ENCODE peak calls at places on chromosomes 16 and 17, in ten cellular contexts. L, G, V, E, H, T, B, F, I and S are unnamed samples.

GRCh38 chr16:87345721-87346424 is 28.7 kb upstream of the C16orf95 start:
- DNase-seq in F (no peak), E (no peak), I (no peak), T (no peak), G (no peak), H (no peak), V (no peak), B (no peak), L (no peak), S (no peak)

GRCh38 chr17:64131606-64132270 is 1.8 kb upstream of the ERN1 start:
- DNase-seq in G (no peak), H (no peak), B (no peak), T (no peak), L (no peak), F (no peak), E (no peak), I (peak; percentile 76), V (no peak), S (no peak)

GRCh38 chr17:32123782-32124181 is 18.5 kb upstream of the RHOT1 start:
- DNase-seq in B (no peak), V (no peak), G (no peak), L (no peak), T (peak; percentile 8), E (no peak), H (no peak), F (peak; percentile 38), I (no peak), S (no peak)

GRCh38 chr17:38361700-38362465 is 10.2 kb downstream of the SOCS7 start:
- DNase-seq in L (no peak), T (no peak), V (no peak), I (no peak), E (no peak), F (no peak), H (no peak), B (no peak), G (no peak), S (no peak)

GRCh38 chr16:77618951-77619350 is 103.4 kb upstream of the NUDT7 start:
- DNase-seq in L (no peak), T (no peak), G (no peak), H (no peak), F (no peak), E (no peak), B (no peak), V (no peak), I (no peak), S (no peak)

GRCh38 chr17:68576137-68576536 is 25.0 kb downstream of the FAM20A start:
- DNase-seq in T (no peak), L (no peak), F (no peak), E (no peak), G (no peak), V (no peak), B (no peak), I (no peak), H (no peak), S (no peak)

GRCh38 chr16:19008245-19008644 is 24.5 kb downstream of the TMC7 start:
- DNase-seq in H (no peak), F (peak; percentile 87), E (no peak), T (peak; percentile 73), V (no peak), I (no peak), B (no peak), G (no peak), L (no peak), S (no peak)

GRCh38 chr16:30724641-30725464 is 23.4 kb upstream of the PHKG2 start:
- DNase-seq in G (peak; percentile 75), H (peak; percentile 72), F (no peak), I (no peak), B (no peak), T (no peak), E (no peak), L (no peak), V (no peak), S (peak; percentile 75)

GRCh38 chr17:47009759-47010594 is 30.9 kb upstream of the RPRML start:
- DNase-seq in F (no peak), V (no peak), G (no peak), H (no peak), E (no peak), T (no peak), I (no peak), L (no peak), B (no peak), S (no peak)

GRCh38 chr17:27782791-27783206 is 17.5 kb downstream of the NOS2 start:
- DNase-seq in V (no peak), G (no peak), T (no peak), E (no peak), F (no peak), B (no peak), L (no peak), H (no peak), I (peak; percentile 25), S (no peak)

GRCh38 chr17:67376509-67376891 is 581 bp upstream of the PITPNC1 start:
- DNase-seq in T (peak; percentile 32), G (no peak), F (peak; percentile 59), B (no peak), E (no peak), V (peak; percentile 43), H (no peak), I (peak; percentile 47), L (no peak), S (no peak)

GRCh38 chr17:5281814-5282638 is at the start of gene RABEP1:
- DNase-seq in H (peak; percentile 98), I (peak; percentile 95), T (peak; percentile 95), F (peak; percentile 88), V (peak; percentile 93), B (peak; percentile 93), E (peak; percentile 95), G (peak; percentile 96), L (peak; percentile 92), S (peak; percentile 94)
- H3K27ac ChIP-seq in H (peak within 1 kb of the TSS; percentile 93), I (peak within 1 kb of the TSS; percentile 50), T (peak within 1 kb of the TSS; percentile 97), F (peak within 1 kb of the TSS; percentile 61), V (peak within 1 kb of the TSS; percentile 96), B (no peak within 1 kb of the TSS), E (peak within 1 kb of the TSS; percentile 93), G (peak within 1 kb of the TSS; percentile 72), L (peak within 1 kb of the TSS; percentile 61), S (peak within 1 kb of the TSS; percentile 95)

GRCh38 chr16:88730632-88731607 is 24.6 kb downstream of the CTU2 start:
- DNase-seq in G (no peak), L (no peak), I (no peak), H (no peak), B (no peak), E (no peak), T (peak; percentile 35), F (peak; percentile 59), V (no peak), S (no peak)
- H3K4me3 ChIP-seq in G (no peak overlapping the region), L (no peak overlapping the region), I (no peak overlapping the region), H (no peak overlapping the region), B (no peak overlapping the region), E (no peak overlapping the region), T (no peak overlapping the region), F (no peak overlapping the region), V (no peak overlapping the region), S (no peak overlapping the region)

GRCh38 chr17:17181666-17182600 is 24.2 kb downstream of the PLD6 start:
- DNase-seq in I (peak; percentile 84), B (no peak), G (no peak), H (peak; percentile 37), E (no peak), F (no peak), V (no peak), L (peak; percentile 59), T (no peak), S (no peak)
- H3K4me1 ChIP-seq in I (peaks cover 19% of the 10 kb centered on the region), B (no peaks in the 10 kb centered on the region), G (no peaks in the 10 kb centered on the region), H (peaks cover 56% of the 10 kb centered on the region), E (peaks cover 45% of the 10 kb centered on the region), F (peaks cover 2% of the 10 kb centered on the region), V (peaks cover 24% of the 10 kb centered on the region), L (peaks cover 96% of the 10 kb centered on the region), T (peaks cover 36% of the 10 kb centered on the region), S (peaks cover 3% of the 10 kb centered on the region)

GRCh38 chr17:7557825-7558543 is 566 bp upstream of the TNFSF13 start:
- DNase-seq in T (peak; percentile 94), H (peak; percentile 92), B (peak; percentile 83), V (peak; percentile 96), I (peak; percentile 33), E (peak; percentile 93), L (no peak), G (peak; percentile 94), F (peak; percentile 49), S (peak; percentile 96)
- H3K27ac ChIP-seq in T (peak overlapping the region; percentile 53), H (peak overlapping the region; percentile 97), B (peak overlapping the region; percentile 19), V (peak overlapping the region; percentile 99), I (no peak overlapping the region), E (peak overlapping the region; percentile 92), L (no peak overlapping the region), G (peak overlapping the region; percentile 95), F (peak overlapping the region; percentile 3), S (peak overlapping the region; percentile 90)